ENCODE peak calls at places on chromosome 18, in four cellular contexts. J, W, H and E are unnamed samples.

GRCh38 chr18:70421471-70421870 is 132.6 kb downstream of the SOCS6 start:
- DNase-seq in H (no peak), W (no peak), J (no peak), E (no peak)

GRCh38 chr18:75854808-75855207 is 427.3 kb upstream of the SMIM21 start:
- DNase-seq in W (no peak), J (no peak), H (no peak), E (no peak)

GRCh38 chr18:47204908-47205522 is 28.9 kb upstream of the IER3IP1 start:
- DNase-seq in H (peak), J (no peak), W (peak), E (peak)

GRCh38 chr18:12317664-12318333 is 9.8 kb downstream of the TUBB6 start:
- DNase-seq in W (no peak), J (no peak), H (no peak), E (no peak)

GRCh38 chr18:9513971-9514512 is 38.7 kb downstream of the RALBP1 start:
- DNase-seq in J (no peak), H (no peak), W (no peak), E (no peak)

GRCh38 chr18:79093986-79094385 is 24.8 kb downstream of the ATP9B start:
- DNase-seq in J (no peak), W (no peak), H (no peak), E (no peak)

GRCh38 chr18:57813245-57813644 is 10.1 kb upstream of the ATP8B1 start:
- DNase-seq in W (no peak), J (peak), H (no peak), E (no peak)

GRCh38 chr18:12598181-12598921 is 59.6 kb downstream of the SPIRE1 start:
- DNase-seq in W (no peak), J (no peak), H (no peak), E (no peak)

GRCh38 chr18:58338961-58339722 is 289.7 kb downstream of the ALPK2 start:
- DNase-seq in J (no peak), H (no peak), W (no peak), E (no peak)

GRCh38 chr18:57301573-57302230 is 50.7 kb upstream of the ST8SIA3 start:
- DNase-seq in H (no peak), J (no peak), W (no peak), E (no peak)

GRCh38 chr18:67961701-67962440 is 445.4 kb upstream of the DSEL start:
- DNase-seq in H (no peak), J (no peak), W (no peak), E (no peak)

GRCh38 chr18:27143580-27144287 is 41.4 kb downstream of the CHST9 start:
- DNase-seq in H (no peak), W (no peak), J (no peak), E (no peak)

GRCh38 chr18:78133729-78134128 is 845.9 kb upstream of the SALL3 start:
- DNase-seq in W (no peak), H (no peak), J (no peak), E (no peak)